ENCODE peak calls at places on chromosomes 4 and X, in five cellular contexts. One of them, this sample, is unnamed.

GRCh38 chrX:15336023-15336413 is 695 bp upstream of the PIGA start:
- DNase-seq in HEK293T: no peak
- DNase-seq in SK-N-SH: peak; percentile 44
- DNase-seq in K562: peak; percentile 16
- DNase-seq in GM12878: no peak
- DNase-seq in this sample: no peak

GRCh38 chrX:31993635-31994034 is 921.8 kb upstream of the FTHL17 start:
- DNase-seq in HEK293T: no peak
- DNase-seq in SK-N-SH: no peak
- DNase-seq in K562: no peak
- DNase-seq in GM12878: no peak
- DNase-seq in this sample: peak; percentile 40

GRCh38 chr4:125187621-125188176 is 127.1 kb upstream of the FAT4 start:
- DNase-seq in HEK293T: no peak
- DNase-seq in SK-N-SH: no peak
- DNase-seq in K562: no peak
- DNase-seq in GM12878: no peak
- DNase-seq in this sample: no peak

GRCh38 chr4:10066206-10066605 is 44.9 kb upstream of the SLC2A9 start:
- DNase-seq in HEK293T: no peak
- DNase-seq in SK-N-SH: no peak
- DNase-seq in K562: no peak
- DNase-seq in GM12878: no peak
- DNase-seq in this sample: no peak

GRCh38 chr4:75194180-75194579 is 261.3 kb downstream of the PARM1 start:
- DNase-seq in HEK293T: no peak
- DNase-seq in SK-N-SH: no peak
- DNase-seq in K562: no peak
- DNase-seq in GM12878: no peak
- DNase-seq in this sample: no peak

GRCh38 chr4:72567821-72568620 is 1.0 kb downstream of the ADAMTS3 start:
- DNase-seq in HEK293T: peak; percentile 70
- DNase-seq in SK-N-SH: peak; percentile 69
- DNase-seq in K562: peak; percentile 97
- DNase-seq in GM12878: no peak
- DNase-seq in this sample: peak; percentile 3

GRCh38 chr4:174869334-174869733 is 40.3 kb upstream of the GLRA3 start:
- DNase-seq in HEK293T: no peak
- DNase-seq in SK-N-SH: no peak
- DNase-seq in K562: no peak
- DNase-seq in GM12878: no peak
- DNase-seq in this sample: no peak

GRCh38 chr4:106986486-106986885 is 49.6 kb downstream of the DKK2 start:
- DNase-seq in HEK293T: no peak
- DNase-seq in SK-N-SH: peak; percentile 1
- DNase-seq in K562: no peak
- DNase-seq in GM12878: no peak
- DNase-seq in this sample: no peak

GRCh38 chrX:19760841-19761512 is 126.4 kb downstream of the SH3KBP1 start:
- DNase-seq in HEK293T: no peak
- DNase-seq in SK-N-SH: no peak
- DNase-seq in K562: no peak
- DNase-seq in GM12878: no peak
- DNase-seq in this sample: no peak

GRCh38 chr4:188822698-188823097 is 683.5 kb downstream of the TRIML1 start:
- DNase-seq in HEK293T: peak; percentile 3
- DNase-seq in SK-N-SH: no peak
- DNase-seq in K562: no peak
- DNase-seq in GM12878: no peak
- DNase-seq in this sample: no peak

GRCh38 chr4:33467291-33467690 is 2747.1 kb downstream of the PCDH7 start:
- DNase-seq in HEK293T: no peak
- DNase-seq in SK-N-SH: no peak
- DNase-seq in K562: no peak
- DNase-seq in GM12878: no peak
- DNase-seq in this sample: no peak

GRCh38 chr4:15479089-15479912 is 9.6 kb downstream of the CC2D2A start:
- DNase-seq in HEK293T: peak; percentile 76
- DNase-seq in SK-N-SH: peak; percentile 74
- DNase-seq in K562: peak; percentile 75
- DNase-seq in GM12878: no peak
- DNase-seq in this sample: peak; percentile 77

GRCh38 chr4:64747919-64748715 is 338.9 kb upstream of the TECRL start:
- DNase-seq in HEK293T: no peak
- DNase-seq in SK-N-SH: no peak
- DNase-seq in K562: no peak
- DNase-seq in GM12878: no peak
- DNase-seq in this sample: no peak

GRCh38 chrX:72532371-72532770 is 40.3 kb downstream of the HDAC8 start:
- DNase-seq in HEK293T: no peak
- DNase-seq in SK-N-SH: no peak
- DNase-seq in K562: peak; percentile 24
- DNase-seq in GM12878: no peak
- DNase-seq in this sample: no peak

GRCh38 chrX:152601848-152602616 is 35.7 kb upstream of the GABRQ start:
- DNase-seq in HEK293T: peak; percentile 22
- DNase-seq in SK-N-SH: peak; percentile 6
- DNase-seq in K562: peak; percentile 50
- DNase-seq in GM12878: no peak
- DNase-seq in this sample: peak; percentile 1

GRCh38 chr4:176443117-176443516 is 123.4 kb downstream of the SPCS3 start:
- DNase-seq in HEK293T: no peak
- DNase-seq in SK-N-SH: no peak
- DNase-seq in K562: no peak
- DNase-seq in GM12878: no peak
- DNase-seq in this sample: no peak

GRCh38 chr4:150573534-150573933 is 8.4 kb upstream of the MAB21L2 start:
- DNase-seq in HEK293T: no peak
- DNase-seq in SK-N-SH: no peak
- DNase-seq in K562: no peak
- DNase-seq in GM12878: no peak
- DNase-seq in this sample: no peak

GRCh38 chr4:88585908-88586307 is 6.4 kb upstream of the HERC3 start:
- DNase-seq in HEK293T: no peak
- DNase-seq in SK-N-SH: no peak
- DNase-seq in K562: no peak
- DNase-seq in GM12878: no peak
- DNase-seq in this sample: no peak

GRCh38 chrX:134520860-134521390 is 61.0 kb downstream of the HPRT1 start:
- DNase-seq in HEK293T: peak; percentile 64
- DNase-seq in SK-N-SH: peak; percentile 61
- DNase-seq in K562: peak; percentile 67
- DNase-seq in GM12878: no peak
- DNase-seq in this sample: peak; percentile 34

GRCh38 chr4:7857238-7857701 is 82.4 kb downstream of the AFAP1 start:
- DNase-seq in HEK293T: no peak
- DNase-seq in SK-N-SH: no peak
- DNase-seq in K562: no peak
- DNase-seq in GM12878: no peak
- DNase-seq in this sample: no peak

GRCh38 chrX:51931761-51932160 is 38.3 kb downstream of the MAGED1 start:
- DNase-seq in HEK293T: no peak
- DNase-seq in SK-N-SH: peak; percentile 5
- DNase-seq in K562: no peak
- DNase-seq in GM12878: no peak
- DNase-seq in this sample: no peak

GRCh38 chr4:142353149-142353738 is 492.9 kb downstream of the INPP4B start:
- DNase-seq in HEK293T: peak; percentile 17
- DNase-seq in SK-N-SH: no peak
- DNase-seq in K562: peak; percentile 24
- DNase-seq in GM12878: no peak
- DNase-seq in this sample: peak; percentile 27

GRCh38 chr4:142355417-142355930 is 490.6 kb downstream of the INPP4B start:
- DNase-seq in HEK293T: no peak
- DNase-seq in SK-N-SH: no peak
- DNase-seq in K562: no peak
- DNase-seq in GM12878: no peak
- DNase-seq in this sample: no peak

GRCh38 chr4:142354041-142354440 is 492.1 kb downstream of the INPP4B start:
- DNase-seq in HEK293T: no peak
- DNase-seq in SK-N-SH: no peak
- DNase-seq in K562: no peak
- DNase-seq in GM12878: no peak
- DNase-seq in this sample: no peak

GRCh38 chr4:142356118-142356759 is 489.9 kb downstream of the INPP4B start:
- DNase-seq in HEK293T: no peak
- DNase-seq in SK-N-SH: no peak
- DNase-seq in K562: no peak
- DNase-seq in GM12878: no peak
- DNase-seq in this sample: no peak

DNA sequence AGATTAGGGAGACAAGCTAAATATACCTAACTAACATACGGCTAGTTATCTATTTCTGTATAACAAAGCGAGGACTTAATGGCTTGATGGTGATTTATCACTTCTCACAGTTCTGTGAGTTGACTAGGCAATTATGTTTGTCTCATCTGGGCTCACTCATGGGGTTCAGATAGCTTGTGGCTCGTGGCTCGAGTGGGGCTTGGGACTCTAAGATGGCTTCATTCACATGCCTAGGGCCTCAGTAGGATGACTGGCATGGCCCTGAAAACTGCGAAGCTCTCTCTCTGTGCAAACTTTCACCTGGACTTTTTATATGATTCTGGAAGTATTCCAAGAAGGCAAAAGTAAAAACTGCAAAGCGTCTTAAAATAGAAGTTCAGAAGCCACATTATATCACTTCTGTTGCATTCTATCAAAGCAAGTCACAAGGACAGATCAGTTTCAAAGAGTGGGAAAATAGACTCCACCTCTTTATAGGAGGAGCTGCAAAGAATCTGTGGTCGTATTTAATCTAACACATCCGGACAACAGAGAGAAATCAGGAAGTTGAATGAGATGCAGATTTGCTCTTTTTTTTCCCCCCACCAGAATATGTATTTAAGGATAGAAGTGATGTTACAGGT is 491.2 kb downstream of the INPP4B start:
- DNase-seq in HEK293T: no peak
- DNase-seq in SK-N-SH: no peak
- DNase-seq in K562: no peak
- DNase-seq in GM12878: no peak
- DNase-seq in this sample: no peak
- TF ChIP-seq FOXM1 in HEK293T: no peak
- TF ChIP-seq FOXM1 in SK-N-SH: no peak
- TF ChIP-seq FOXM1 in K562: no peak
- TF ChIP-seq FOXM1 in GM12878: no peak
- TF ChIP-seq FOXM1 in this sample: no peak

GRCh38 chr4:152738812-152739211 is 40.7 kb downstream of the TIGD4 start:
- DNase-seq in HEK293T: no peak
- DNase-seq in SK-N-SH: no peak
- DNase-seq in K562: no peak
- DNase-seq in GM12878: no peak
- DNase-seq in this sample: no peak

GRCh38 chr4:152734699-152735050 is 44.9 kb downstream of the TIGD4 start:
- DNase-seq in HEK293T: no peak
- DNase-seq in SK-N-SH: no peak
- DNase-seq in K562: no peak
- DNase-seq in GM12878: no peak
- DNase-seq in this sample: no peak

GRCh38 chr4:152735918-152736305 is 43.6 kb downstream of the TIGD4 start:
- DNase-seq in HEK293T: no peak
- DNase-seq in SK-N-SH: no peak
- DNase-seq in K562: no peak
- DNase-seq in GM12878: no peak
- DNase-seq in this sample: no peak

GRCh38 chr4:152734015-152734698 is 45.4 kb downstream of the TIGD4 start:
- DNase-seq in HEK293T: no peak
- DNase-seq in SK-N-SH: no peak
- DNase-seq in K562: no peak
- DNase-seq in GM12878: no peak
- DNase-seq in this sample: no peak

DNA sequence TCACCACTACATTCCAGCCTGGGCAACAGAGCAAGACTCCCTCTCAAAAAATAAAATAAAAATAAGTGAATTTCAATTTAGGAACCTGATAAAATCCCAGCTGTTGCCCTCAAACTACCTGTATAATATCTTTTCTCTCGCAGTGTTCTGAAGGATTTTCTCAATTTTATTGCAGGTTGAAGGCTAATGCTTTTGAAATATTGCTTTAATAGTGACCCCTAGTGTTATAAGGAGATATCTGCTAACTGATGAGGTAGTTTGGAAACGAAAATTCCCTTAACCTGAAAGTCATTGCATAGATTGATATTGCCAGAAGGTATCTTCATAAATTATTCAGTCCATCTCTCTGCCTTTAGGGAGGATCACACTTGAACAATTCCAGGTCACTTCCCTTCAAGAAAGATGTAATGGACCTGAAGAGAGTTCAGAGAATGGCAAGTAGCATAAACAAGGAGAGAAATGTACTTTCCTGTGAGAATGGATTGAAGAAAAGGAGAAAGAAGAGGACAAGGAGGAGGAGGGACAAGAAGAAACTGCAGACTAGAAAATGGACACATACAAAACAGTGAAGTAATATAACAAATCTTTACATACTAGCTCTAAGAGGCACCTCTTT is 44.1 kb downstream of the TIGD4 start:
- DNase-seq in HEK293T: peak; percentile 31
- DNase-seq in SK-N-SH: peak; percentile 50
- DNase-seq in K562: peak; percentile 10
- DNase-seq in GM12878: peak; percentile 32
- DNase-seq in this sample: no peak
- TF ChIP-seq FOXM1 in HEK293T: no peak
- TF ChIP-seq FOXM1 in SK-N-SH: no peak
- TF ChIP-seq FOXM1 in K562: no peak
- TF ChIP-seq FOXM1 in GM12878: no peak
- TF ChIP-seq FOXM1 in this sample: no peak

GRCh38 chrX:39194673-39195072 is 393.4 kb downstream of the MID1IP1 start:
- DNase-seq in HEK293T: no peak
- DNase-seq in SK-N-SH: no peak
- DNase-seq in K562: no peak
- DNase-seq in GM12878: no peak
- DNase-seq in this sample: no peak
- TF ChIP-seq FOXM1 in HEK293T: no peak
- TF ChIP-seq FOXM1 in SK-N-SH: no peak
- TF ChIP-seq FOXM1 in K562: no peak
- TF ChIP-seq FOXM1 in GM12878: no peak
- TF ChIP-seq FOXM1 in this sample: no peak

GRCh38 chr4:1753256-1753655 is 31.9 kb downstream of the TACC3 start:
- DNase-seq in HEK293T: no peak
- DNase-seq in SK-N-SH: no peak
- DNase-seq in K562: no peak
- DNase-seq in GM12878: no peak
- DNase-seq in this sample: no peak
- TF ChIP-seq FOXM1 in HEK293T: no peak
- TF ChIP-seq FOXM1 in SK-N-SH: no peak
- TF ChIP-seq FOXM1 in K562: no peak
- TF ChIP-seq FOXM1 in GM12878: no peak
- TF ChIP-seq FOXM1 in this sample: no peak

This sample was measured in HepG2.